ENCODE peak calls at places on chromosomes 6 and 20, in seven cellular contexts. I is GM03348; L is retinal pigment epithelial cell; D is brain microvascular endothelial cell; H is hypothalamus; F is PC-3; Q is stimulated activated CD8-positive, alpha-beta memory T cell treated with anti-CD3 and anti-CD28 coated beads, Interleukin-15, amount 100 ng/mL, for 24 hours. M is an unnamed sample.
A peak's percentile ranks its signal among the peaks of the same experiment; 100 is the strongest.

GRCh38 chr6:81293896-81294295 is 458.6 kb downstream of the TENT5A start:
- DNase-seq in I (no peak), L (no peak), D (no peak), H (no peak), F (no peak), Q (no peak), M (no peak)

GRCh38 chr20:58018590-58018989 is 209.9 kb downstream of the ANKRD60 start:
- DNase-seq in I (no peak), L (no peak), D (no peak), H (no peak), F (no peak), Q (no peak), M (no peak)

GRCh38 chr6:137223370-137224131 is 4.4 kb upstream of the IFNGR1 start:
- DNase-seq in I (no peak), L (no peak), D (peak; percentile 87), H (no peak), F (peak; percentile 74), Q (no peak), M (no peak)

GRCh38 chr20:50788045-50788867 is 6.6 kb upstream of the BCAS4 start:
- DNase-seq in I (peak; percentile 70), L (peak; percentile 48), D (peak; percentile 45), H (no peak), F (peak; percentile 74), Q (no peak), M (no peak)

GRCh38 chr6:130426078-130426726 is 60.4 kb downstream of the TMEM200A start:
- DNase-seq in I (no peak), L (no peak), D (peak; percentile 83), H (no peak), F (no peak), Q (no peak), M (no peak)

GRCh38 chr6:36201612-36202011 is 5.1 kb downstream of the BRPF3 start:
- DNase-seq in I (no peak), L (no peak), D (no peak), H (no peak), F (no peak), Q (no peak), M (no peak)

GRCh38 chr6:15313367-15313766 is 67.5 kb downstream of the JARID2 start:
- DNase-seq in I (no peak), L (no peak), D (no peak), H (peak; percentile 45), F (no peak), Q (no peak), M (no peak)

GRCh38 chr6:34964564-34964963 is 75.5 kb downstream of the ANKS1A start:
- DNase-seq in I (peak; percentile 68), L (no peak), D (no peak), H (no peak), F (no peak), Q (no peak), M (no peak)

GRCh38 chr20:63377256-63378114 is 16.3 kb upstream of the CHRNA4 start:
- DNase-seq in I (no peak), L (no peak), D (no peak), H (no peak), F (no peak), Q (no peak), M (no peak)

GRCh38 chr6:151389640-151390275 is 1.6 kb downstream of the ZBTB2 start:
- DNase-seq in I (peak; percentile 75), L (peak; percentile 26), D (peak; percentile 50), H (peak; percentile 47), F (peak; percentile 58), Q (no peak), M (no peak)

GRCh38 chr6:33082702-33083101 is 6.9 kb downstream of the HLA-DPB1 start:
- DNase-seq in I (no peak), L (no peak), D (no peak), H (no peak), F (peak; percentile 12), Q (no peak), M (no peak)

GRCh38 chr6:57064809-57065208 is 18.3 kb downstream of the KIAA1586 start:
- DNase-seq in I (peak; percentile 55), L (no peak), D (peak; percentile 46), H (no peak), F (no peak), Q (no peak), M (no peak)

GRCh38 chr6:36114798-36115408 is 15.4 kb upstream of the MAPK13 start:
- DNase-seq in I (no peak), L (no peak), D (no peak), H (no peak), F (no peak), Q (no peak), M (no peak)

GRCh38 chr6:68876792-68877493 is 241.9 kb downstream of the ADGRB3 start:
- DNase-seq in I (peak; percentile 36), L (no peak), D (no peak), H (no peak), F (peak; percentile 35), Q (no peak), M (peak; percentile 1)

GRCh38 chr20:53597085-53597482 is 3.4 kb upstream of the ZNF217 start:
- DNase-seq in I (no peak), L (no peak), D (no peak), H (no peak), F (peak; percentile 84), Q (no peak), M (no peak)

M was measured in non-pigmented ciliary epithelial cell.